ENCODE peak calls at places on chromosomes 4 and X, in seven cellular contexts. M is bronchial epithelial cell, T is dorsolateral prefrontal cortex, X is cardiac muscle cell, D is lung, Y is tibial nerve, C is astrocyte. W is an unnamed sample.

GRCh38 chrX:37350034-37350365 is 836 bp downstream of the PRRG1 start:
- DNase-seq in M (peak; percentile 9), T (no peak), X (no peak), D (no peak), Y (peak; percentile 5), C (peak; percentile 14), W (no peak)

GRCh38 chr4:184168406-184169019 is 49.2 kb downstream of the ENPP6 start:
- DNase-seq in M (peak; percentile 33), T (peak; percentile 74), X (peak; percentile 85), D (peak; percentile 65), Y (peak; percentile 64), C (peak; percentile 8), W (peak; percentile 89)

GRCh38 chrX:12245650-12246645 is 107.7 kb downstream of the FRMPD4 start:
- DNase-seq in M (no peak), T (no peak), X (no peak), D (no peak), Y (no peak), C (peak; percentile 53), W (no peak)

GRCh38 chr4:109998867-109999303 is 86.2 kb downstream of the EGF start:
- DNase-seq in M (peak; percentile 65), T (no peak), X (peak; percentile 73), D (no peak), Y (peak; percentile 66), C (peak; percentile 33), W (peak; percentile 27)

GRCh38 chr4:2799971-2800690 is 7.2 kb downstream of the SH3BP2 start:
- DNase-seq in M (peak; percentile 15), T (peak; percentile 49), X (no peak), D (no peak), Y (no peak), C (no peak), W (peak; percentile 12)

GRCh38 chr4:12712648-12713339 is 771.3 kb downstream of the RAB28 start:
- DNase-seq in M (no peak), T (no peak), X (no peak), D (no peak), Y (no peak), C (no peak), W (no peak)

GRCh38 chr4:122831515-122832196 is 5.0 kb downstream of the FGF2 start:
- DNase-seq in M (peak; percentile 81), T (no peak), X (no peak), D (no peak), Y (no peak), C (peak; percentile 37), W (no peak)

GRCh38 chr4:97153042-97153441 is 990.2 kb downstream of the STPG2 start:
- DNase-seq in M (peak; percentile 18), T (no peak), X (peak; percentile 56), D (no peak), Y (no peak), C (no peak), W (peak; percentile 2)

GRCh38 chrX:120244735-120245498 is 5.7 kb upstream of the ZBTB33 start:
- DNase-seq in M (peak; percentile 67), T (peak; percentile 49), X (peak; percentile 61), D (peak; percentile 77), Y (peak; percentile 68), C (peak; percentile 68), W (peak; percentile 57)

GRCh38 chr4:5815641-5816040 is 77.2 kb downstream of the CRMP1 start:
- DNase-seq in M (no peak), T (no peak), X (no peak), D (no peak), Y (no peak), C (no peak), W (no peak)

GRCh38 chr4:40627540-40627939 is 2.1 kb downstream of the RBM47 start:
- DNase-seq in M (peak; percentile 53), T (no peak), X (no peak), D (no peak), Y (no peak), C (no peak), W (no peak)

GRCh38 chr4:189364032-189364449 is 576.6 kb upstream of the FRG1 start:
- DNase-seq in M (no peak), T (no peak), X (no peak), D (no peak), Y (no peak), C (no peak), W (no peak)

GRCh38 chrX:18394477-18394876 is 30.9 kb upstream of the CDKL5 start:
- DNase-seq in M (no peak), T (no peak), X (no peak), D (no peak), Y (no peak), C (no peak), W (no peak)

GRCh38 chr4:169621754-169622481 is 1.5 kb downstream of the CLCN3 start:
- DNase-seq in M (peak; percentile 81), T (no peak), X (no peak), D (no peak), Y (no peak), C (peak; percentile 74), W (no peak)

GRCh38 chr4:108165601-108166000 is 3.1 kb downstream of the LEF1 start:
- DNase-seq in M (no peak), T (no peak), X (no peak), D (no peak), Y (no peak), C (no peak), W (no peak)

GRCh38 chrX:8868906-8869305 is 67.7 kb upstream of the FAM9A start:
- DNase-seq in M (peak; percentile 67), T (no peak), X (peak; percentile 10), D (no peak), Y (no peak), C (no peak), W (no peak)

GRCh38 chrX:72358313-72358712 is 52.6 kb upstream of the CITED1 start:
- DNase-seq in M (peak; percentile 41), T (no peak), X (no peak), D (no peak), Y (no peak), C (peak; percentile 34), W (no peak)

DNA sequence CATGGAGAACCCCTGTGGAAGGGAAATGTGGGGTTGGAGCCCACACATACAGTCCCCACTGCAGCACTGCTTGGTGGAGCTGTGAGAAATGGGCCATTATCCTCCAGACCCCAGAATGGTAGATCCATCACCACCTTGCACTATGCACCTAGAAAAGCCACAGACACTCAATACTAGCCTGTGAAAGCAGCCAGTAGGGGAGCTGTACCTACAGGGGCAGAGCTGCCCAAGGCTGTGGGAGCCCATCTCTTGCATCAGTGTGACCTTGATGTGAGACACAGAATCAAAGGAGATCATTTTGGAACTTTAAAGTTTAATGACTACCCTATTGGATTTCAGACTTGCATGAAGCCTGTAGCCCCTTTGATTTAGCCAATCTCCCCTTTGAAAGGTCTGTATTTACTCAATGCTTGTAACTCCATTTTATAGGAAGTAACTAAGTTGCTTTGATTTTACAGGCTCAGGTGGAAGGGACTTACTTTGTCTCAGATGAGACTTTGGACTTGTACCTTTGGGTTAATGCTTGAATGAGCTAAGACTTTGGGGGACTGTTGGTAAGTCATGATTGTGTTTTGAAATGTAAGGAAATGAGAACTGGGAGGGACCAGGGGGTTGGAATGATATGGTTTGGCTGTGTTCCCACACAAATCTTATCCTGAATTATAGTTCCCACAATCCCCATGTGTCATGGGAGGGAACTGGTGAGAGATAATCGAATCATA is 352.7 kb downstream of the INPP4B start:
- DNase-seq in M (peak; percentile 40), T (no peak), X (no peak), D (no peak), Y (no peak), C (no peak), W (no peak)
- TF ChIP-seq CTCF in M (no peak), T (no peak), X (no peak), D (no peak), Y (no peak), C (no peak), W (no peak)

GRCh38 chr4:89598602-89599001 is 238.4 kb downstream of the SNCA start:
- DNase-seq in M (peak; percentile 45), T (no peak), X (no peak), D (no peak), Y (no peak), C (no peak), W (no peak)
- TF ChIP-seq CTCF in M (peak; percentile 39), T (no peak), X (no peak), D (no peak), Y (no peak), C (peak; percentile 27), W (peak; percentile 39)

GRCh38 chr4:19486400-19486799 is 765.3 kb upstream of the SLIT2 start:
- DNase-seq in M (peak; percentile 21), T (no peak), X (no peak), D (no peak), Y (no peak), C (no peak), W (no peak)
- TF ChIP-seq CTCF in M (peak; percentile 43), T (no peak), X (no peak), D (no peak), Y (no peak), C (no peak), W (no peak)

DNA sequence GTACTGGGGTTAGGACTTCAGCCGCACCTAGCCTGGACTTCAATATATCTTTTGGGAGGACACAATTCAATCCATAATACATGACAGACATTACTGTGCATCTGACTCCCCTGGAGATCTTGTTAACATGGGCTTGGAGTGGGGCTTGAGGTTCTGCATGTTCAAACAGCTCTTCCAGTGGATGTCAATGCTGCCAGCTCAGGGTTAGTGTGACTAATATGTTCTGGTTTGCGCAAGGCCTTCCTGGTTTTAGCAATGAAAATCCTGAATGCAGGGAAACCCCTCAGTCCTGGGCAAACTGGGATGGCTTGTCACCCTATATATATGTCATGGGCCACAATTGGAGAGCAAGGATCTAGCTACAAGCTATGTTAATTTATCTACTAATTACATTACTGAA is 2.7 kb upstream of the TSPAN7 start:
- DNase-seq in M (peak; percentile 88), T (no peak), X (no peak), D (no peak), Y (no peak), C (no peak), W (no peak)
- TF ChIP-seq CTCF in M (no peak), T (no peak), X (no peak), D (no peak), Y (no peak), C (no peak), W (no peak)

GRCh38 chrX:104253567-104254441 is 929 bp downstream of the ESX1 start:
- DNase-seq in M (no peak), T (no peak), X (peak; percentile 48), D (no peak), Y (no peak), C (no peak), W (peak; percentile 45)
- TF ChIP-seq CTCF in M (no peak), T (no peak), X (peak; percentile 6), D (no peak), Y (no peak), C (no peak), W (peak; percentile 14)

GRCh38 chrX:40153335-40154221 is 55.8 kb upstream of the BCOR start:
- DNase-seq in M (no peak), T (no peak), X (peak; percentile 68), D (no peak), Y (no peak), C (no peak), W (peak; percentile 54)
- TF ChIP-seq CTCF in M (peak; percentile 1), T (peak; percentile 19), X (no peak), D (no peak), Y (peak; percentile 13), C (no peak), W (no peak)

GRCh38 chrX:7170903-7171302 is 22.9 kb upstream of the PUDP start:
- DNase-seq in M (no peak), T (no peak), X (peak; percentile 34), D (peak; percentile 29), Y (no peak), C (no peak), W (peak; percentile 13)
- TF ChIP-seq CTCF in M (peak; percentile 21), T (no peak), X (no peak), D (no peak), Y (no peak), C (peak; percentile 12), W (peak; percentile 39)

GRCh38 chr4:92014060-92014459 is 289.7 kb upstream of the GRID2 start:
- DNase-seq in M (no peak), T (no peak), X (no peak), D (no peak), Y (no peak), C (no peak), W (no peak)

GRCh38 chr4:92012899-92013867 is 290.6 kb upstream of the GRID2 start:
- DNase-seq in M (no peak), T (no peak), X (peak; percentile 1), D (peak; percentile 41), Y (no peak), C (no peak), W (peak; percentile 12)
- TF ChIP-seq CTCF in M (no peak), T (no peak), X (peak; percentile 18), D (no peak), Y (no peak), C (no peak), W (peak; percentile 26)